ENCODE peak calls at places on chromosomes 4 and X, in five cellular contexts. J is IMR-90, F is H9, Z is neuronal stem cell, U is H1. C is an unnamed sample.

GRCh38 chrX:19670854-19671620 is 155.7 kb upstream of the MAP3K15 start:
- DNase-seq in J (peak), U (no peak), F (peak), Z (peak), C (peak)

GRCh38 chr4:530017-530781 is 31.2 kb downstream of the PIGG start:
- DNase-seq in F (no peak), Z (no peak), U (no peak), J (no peak), C (no peak)

GRCh38 chrX:17697191-17697590 is 40.1 kb upstream of the SCML1 start:
- DNase-seq in J (peak), Z (no peak), U (no peak), F (no peak), C (peak)

GRCh38 chr4:172648471-172648870 is 520.1 kb upstream of the GALNT7 start:
- DNase-seq in U (no peak), Z (no peak), F (no peak), J (peak), C (no peak)

GRCh38 chr4:104747635-104748034 is 252.9 kb upstream of the CXXC4 start:
- DNase-seq in F (no peak), U (no peak), Z (no peak), J (no peak), C (peak)

GRCh38 chr4:158817562-158818370 is 48.9 kb downstream of the FNIP2 start:
- DNase-seq in F (no peak), U (no peak), Z (no peak), J (no peak), C (peak)

GRCh38 chrX:721354-721753 is 90.8 kb downstream of the SHOX start:
- DNase-seq in U (no peak), Z (no peak), J (no peak), F (no peak), C (no peak)

GRCh38 chr4:123350726-123351125 is 45.9 kb upstream of the SPRY1 start:
- DNase-seq in F (no peak), Z (no peak), J (no peak), U (no peak), C (no peak)

GRCh38 chr4:164761233-164761632 is 7.3 kb downstream of the SMIM31 start:
- DNase-seq in Z (no peak), J (no peak), F (no peak), U (no peak), C (no peak)

GRCh38 chrX:103879339-103879738 is 47.3 kb upstream of the RAB9B start:
- DNase-seq in U (no peak), Z (no peak), F (no peak), J (peak), C (peak)

GRCh38 chrX:49269010-49269767 is 404 bp upstream of the PPP1R3F start:
- DNase-seq in F (peak), Z (peak), J (peak), U (peak), C (peak)

GRCh38 chr4:52199574-52200338 is 148.7 kb downstream of the SPATA18 start:
- DNase-seq in U (no peak), J (peak), F (no peak), Z (no peak), C (peak)

GRCh38 chr4:137422666-137423065 is 109.6 kb downstream of the PCDH18 start:
- DNase-seq in F (no peak), Z (no peak), U (no peak), J (no peak), C (peak)

GRCh38 chrX:38986586-38986985 is 185.3 kb downstream of the MID1IP1 start:
- DNase-seq in Z (no peak), F (peak), J (no peak), U (no peak), C (no peak)

GRCh38 chr4:186942745-186943606 is 219.3 kb upstream of the FAT1 start:
- DNase-seq in F (no peak), Z (no peak), J (peak), U (no peak), C (peak)

GRCh38 chr4:152014280-152014679 is 253.5 kb upstream of the GATB start:
- DNase-seq in U (no peak), J (no peak), Z (no peak), F (no peak), C (no peak)

GRCh38 chrX:153885208-153885787 is 675 bp downstream of the L1CAM start:
- DNase-seq in Z (no peak), F (no peak), J (no peak), U (no peak), C (no peak)

GRCh38 chrX:20620301-20620700 is 353.6 kb upstream of the RPS6KA3 start:
- DNase-seq in U (no peak), J (no peak), Z (no peak), F (no peak), C (no peak)

GRCh38 chrX:43949669-43950068 is 23.5 kb downstream of the NDP start:
- DNase-seq in F (peak), Z (no peak), J (no peak), U (peak), C (no peak)

GRCh38 chrX:44343412-44343942 is at the start of gene EFHC2:
- DNase-seq in F (peak), J (no peak), U (no peak), Z (no peak), C (peak)

GRCh38 chr4:188196134-188196735 is 57.0 kb downstream of the TRIML1 start:
- DNase-seq in Z (no peak), U (no peak), F (peak), J (no peak), C (no peak)

GRCh38 chr4:102299708-102300107 is 45.6 kb downstream of the SLC39A8 start:
- DNase-seq in Z (peak), F (peak), U (no peak), J (peak), C (peak)

GRCh38 chr4:182578402-182578801 is 335.2 kb downstream of the TENM3 start:
- DNase-seq in Z (no peak), F (no peak), J (peak), U (no peak), C (peak)

GRCh38 chr4:84503495-84504437 is 4.7 kb upstream of the NKX6-1 start:
- DNase-seq in U (no peak), F (no peak), Z (no peak), J (peak), C (peak)

GRCh38 chrX:55240788-55241187 is 20.6 kb downstream of the PAGE5 start:
- DNase-seq in Z (no peak), J (no peak), F (no peak), U (no peak), C (no peak)

DNA sequence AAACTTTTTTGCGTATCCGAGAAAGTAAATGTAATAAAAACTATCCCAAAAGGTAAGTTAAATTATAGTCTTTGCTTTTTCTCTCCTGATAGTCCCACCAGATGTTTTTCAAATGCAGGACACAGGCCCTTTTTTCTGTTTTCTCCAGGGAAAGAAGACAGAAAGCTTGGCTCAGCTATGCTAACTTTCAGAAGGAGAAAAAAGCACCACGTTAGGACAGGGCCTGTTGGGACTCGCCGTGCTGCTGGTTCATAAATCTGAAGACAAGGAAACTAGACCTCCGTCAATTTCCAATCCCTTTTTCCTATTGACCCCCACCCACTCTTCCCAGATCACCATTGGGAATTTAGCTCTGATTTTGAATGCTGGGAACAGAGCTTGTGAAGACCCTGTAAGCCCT is 220.9 kb upstream of the SFRP2 start:
- DNase-seq in J (no peak), U (no peak), F (no peak), Z (no peak), C (no peak)
- H4K91ac ChIP-seq in J (no peak), U (no peak), F (no peak), Z (no peak), C (no peak)

DNA sequence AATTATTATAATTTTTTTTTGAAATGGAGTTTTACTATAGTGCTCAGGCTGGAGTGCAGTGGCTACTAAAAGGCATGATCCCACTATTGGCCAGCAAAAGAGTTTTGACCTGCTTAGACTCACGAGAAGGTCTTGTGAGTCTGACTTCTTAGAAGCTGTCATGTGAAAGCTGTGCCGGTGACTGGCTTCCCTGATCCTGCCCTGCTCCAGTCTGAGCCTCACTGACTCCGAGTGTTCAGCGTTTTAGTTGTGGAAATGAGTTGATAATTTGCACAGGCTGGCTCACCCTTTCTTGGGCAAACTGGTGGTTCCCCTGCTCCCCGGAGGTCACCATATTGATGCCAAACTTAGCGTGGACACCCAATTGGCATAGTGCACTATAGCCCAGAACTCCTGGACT is 16.4 kb upstream of the CXCL8 start:
- DNase-seq in Z (no peak), J (no peak), F (no peak), U (no peak), C (no peak)
- H4K91ac ChIP-seq in Z (no peak), J (peak), F (no peak), U (no peak), C (no peak)

DNA sequence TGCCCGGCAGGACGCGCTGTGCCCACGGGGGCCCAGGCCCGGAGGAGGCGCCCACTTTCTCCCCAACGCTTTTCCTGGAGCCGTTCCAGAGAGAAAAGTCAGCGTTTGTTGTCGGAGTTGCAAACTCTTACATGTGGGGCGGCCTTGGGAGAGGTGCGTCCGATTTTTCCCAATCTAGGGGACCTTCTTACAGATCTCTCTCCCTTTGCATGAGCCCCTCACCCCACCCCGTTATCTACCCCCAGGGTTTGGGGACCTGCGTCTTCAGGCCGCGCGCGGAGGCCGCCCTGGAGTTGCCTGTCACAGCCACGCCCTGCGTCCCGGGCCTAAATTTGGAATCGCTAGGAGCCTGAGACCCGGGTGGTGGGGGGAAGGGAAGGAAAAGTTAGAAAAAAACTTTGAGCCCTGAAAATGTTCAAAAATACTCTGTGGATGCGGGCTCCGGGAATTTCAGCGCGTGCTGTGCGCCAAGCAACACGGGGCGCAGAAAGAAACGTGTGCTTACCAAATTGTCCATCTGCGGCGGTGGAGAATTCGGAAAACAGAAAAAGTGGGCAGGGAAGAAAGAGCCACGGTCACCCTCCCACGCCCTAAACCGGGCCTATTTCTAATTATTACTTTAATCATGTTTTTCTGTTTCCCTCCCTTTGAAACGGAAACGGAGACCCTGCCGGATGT is 587 bp downstream of the CD99 start:
- DNase-seq in J (peak), U (no peak), Z (no peak), F (no peak), C (peak)
- H4K91ac ChIP-seq in J (peak), U (no peak), Z (no peak), F (no peak), C (peak)

DNA sequence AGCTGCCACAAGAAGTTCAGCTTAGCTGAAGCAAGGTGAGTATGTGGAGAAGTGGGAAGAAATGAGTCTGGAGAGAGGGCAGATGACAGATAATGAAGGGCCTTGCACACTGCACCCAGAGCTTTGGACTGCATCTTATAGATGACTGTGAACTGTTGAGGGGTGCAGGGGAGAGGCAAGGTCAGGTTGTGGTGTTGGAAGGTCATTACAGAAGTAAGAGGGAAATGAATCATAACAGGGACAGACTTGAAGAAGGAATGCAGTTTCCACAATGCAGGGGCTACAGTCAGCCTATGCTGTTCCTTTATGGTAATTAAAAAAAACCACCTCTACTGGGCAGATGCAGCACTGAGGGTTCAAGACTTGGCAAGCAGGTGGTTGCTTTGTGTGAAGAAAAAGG is 4.8 kb upstream of the IGFBP7 start:
- DNase-seq in J (peak), F (no peak), Z (no peak), U (no peak), C (peak)
- H4K91ac ChIP-seq in J (no peak), F (no peak), Z (no peak), U (no peak), C (no peak)

DNA sequence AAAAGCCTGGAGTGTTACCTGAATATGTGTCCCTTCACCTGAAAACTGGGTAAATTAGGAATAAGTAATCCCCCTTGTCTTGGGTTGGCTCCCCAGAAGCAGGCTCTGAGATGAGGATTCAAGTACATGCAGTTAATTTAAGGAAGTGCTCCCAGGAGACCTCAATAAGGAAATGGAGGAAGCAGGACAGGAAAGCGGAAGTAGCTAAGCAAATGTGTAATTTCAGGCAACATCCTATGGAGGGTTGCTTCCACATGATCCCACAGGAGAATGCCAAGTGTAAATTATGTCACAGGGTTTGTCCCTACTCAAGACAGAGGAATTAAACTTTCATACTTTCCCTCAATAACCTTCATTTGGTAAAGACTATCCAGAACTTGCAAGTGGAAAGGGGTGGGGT is 48.1 kb upstream of the ARHGEF6 start:
- DNase-seq in U (no peak), J (no peak), Z (no peak), F (no peak), C (no peak)
- H4K91ac ChIP-seq in U (no peak), J (no peak), Z (no peak), F (no peak), C (no peak)

GRCh38 chrX:41334866-41335589 is 1.1 kb downstream of the DDX3X start:
- DNase-seq in J (peak), Z (no peak), U (no peak), F (peak), C (peak)
- H4K91ac ChIP-seq in J (peak), Z (no peak), U (peak), F (peak), C (peak)

GRCh38 chrX:40261955-40262596 is 164.3 kb upstream of the BCOR start:
- DNase-seq in J (peak), F (no peak), Z (no peak), U (no peak), C (peak)

GRCh38 chrX:40258909-40259308 is 161.2 kb upstream of the BCOR start:
- DNase-seq in J (no peak), Z (no peak), U (no peak), F (no peak), C (no peak)

GRCh38 chrX:40266490-40267333 is 169.0 kb upstream of the BCOR start:
- DNase-seq in F (peak), J (peak), Z (peak), U (peak), C (peak)

GRCh38 chrX:40260123-40260751 is 162.5 kb upstream of the BCOR start:
- DNase-seq in U (no peak), F (no peak), J (no peak), Z (no peak), C (peak)

DNA sequence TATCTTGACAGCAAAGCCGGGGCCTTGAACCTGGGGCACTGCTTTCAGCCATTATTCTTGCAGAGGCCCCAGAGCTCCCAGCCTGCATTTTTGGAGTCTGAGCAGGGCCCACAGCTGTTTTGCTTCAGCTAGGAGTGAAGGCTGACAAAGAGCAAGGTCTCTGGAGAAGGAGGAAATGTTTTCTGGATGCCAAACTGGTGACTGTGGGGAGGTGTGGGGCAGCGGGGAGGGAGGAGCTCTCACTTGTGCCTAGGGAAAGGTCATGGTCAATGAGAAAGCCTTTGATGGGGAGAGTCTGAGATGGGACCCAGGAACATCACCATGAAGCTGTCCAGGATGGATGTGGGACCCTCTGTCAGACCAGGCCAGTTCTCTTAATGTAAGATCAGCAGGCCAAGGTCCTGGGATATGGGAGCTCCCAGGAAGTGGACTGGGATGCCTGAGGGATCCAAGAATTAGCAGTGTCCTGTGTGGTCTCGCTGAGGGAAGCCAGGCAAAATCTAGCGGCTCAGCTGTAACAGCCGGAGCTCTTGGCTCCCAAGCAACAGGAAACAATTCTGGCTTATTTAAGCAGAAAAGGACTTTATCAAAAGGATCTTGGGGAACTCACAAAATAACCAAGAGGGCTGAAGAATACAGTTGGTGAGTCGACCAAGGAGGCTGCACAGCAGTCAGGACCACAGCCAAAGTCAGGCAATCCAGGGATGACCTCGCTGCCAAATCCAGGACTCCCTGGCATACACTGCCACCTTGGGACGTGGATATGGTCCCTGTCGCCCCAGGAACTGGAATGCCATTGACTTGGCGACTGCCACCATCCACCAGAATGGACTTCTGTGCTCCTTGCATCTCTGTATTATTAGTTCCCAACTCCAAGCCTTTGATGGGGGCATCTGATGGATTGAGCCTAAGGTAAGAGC is 165.1 kb upstream of the BCOR start:
- DNase-seq in F (no peak), Z (no peak), J (peak), U (no peak), C (peak)
- H4K91ac ChIP-seq in F (no peak), Z (no peak), J (peak), U (no peak), C (peak)

GRCh38 chr4:30718889-30719252 is 1.3 kb upstream of the PCDH7 start:
- DNase-seq in U (no peak), F (no peak), Z (peak), J (peak), C (peak)

GRCh38 chr4:30721353-30722091 is 1.4 kb downstream of the PCDH7 start:
- DNase-seq in U (no peak), Z (peak), F (peak), J (peak), C (peak)

GRCh38 chr4:30719363-30720020 is 677 bp upstream of the PCDH7 start:
- DNase-seq in U (no peak), F (peak), J (peak), Z (peak), C (peak)

GRCh38 chr4:30720656-30721352 is 635 bp downstream of the PCDH7 start:
- DNase-seq in F (peak), U (no peak), J (peak), Z (peak), C (peak)

DNA sequence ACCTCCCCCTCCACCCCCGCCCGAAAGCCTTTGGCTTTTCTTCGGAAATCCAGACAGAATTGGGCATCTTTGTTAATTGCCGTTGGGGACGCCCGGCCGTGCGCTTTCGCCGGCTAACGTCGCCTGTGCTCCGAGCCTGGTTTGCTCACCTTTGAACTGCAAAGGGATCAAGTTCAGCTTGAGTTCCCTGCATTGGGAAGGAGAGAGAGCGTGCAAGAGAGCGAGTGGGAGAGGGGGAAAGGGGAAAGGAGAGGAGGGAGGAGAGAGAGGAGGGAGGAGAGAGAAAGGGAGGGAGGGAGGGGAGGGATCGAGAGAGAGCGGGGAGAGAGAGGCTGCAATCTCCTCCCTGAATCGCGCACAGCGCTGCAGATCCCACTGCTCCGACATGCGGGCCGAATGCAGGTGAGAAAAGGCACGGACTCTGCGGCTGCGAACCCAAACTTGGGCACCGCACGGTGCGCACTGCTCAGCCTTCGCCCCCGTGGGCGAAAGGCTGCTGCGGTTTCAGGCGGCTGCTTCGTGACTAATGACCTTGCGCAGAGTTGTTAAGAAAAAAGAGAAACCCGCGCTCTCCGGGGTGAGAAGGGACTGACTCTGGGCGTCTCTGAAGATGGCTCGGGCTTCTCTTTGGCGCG is at the start of gene PCDH7:
- DNase-seq in Z (peak), F (peak), J (peak), U (no peak), C (peak)
- H4K91ac ChIP-seq in Z (peak), F (no peak), J (peak), U (peak), C (peak)

C was measured in mesenchymal stem cell.